ENCODE peak calls at places on chromosomes 7 and 10, in seven cellular contexts. F is gastrocnemius medialis, O is A549, A is HCT116, I is HepG2, S is right lobe of liver, N is IMR-90. L is an unnamed sample.

GRCh38 chr10:28872592-28873165 is 195.4 kb downstream of the BAMBI start:
- DNase-seq in N (peak; percentile 35), F (no peak), S (no peak), O (no peak), A (no peak), I (peak; percentile 53), L (peak; percentile 28)

GRCh38 chr7:43639858-43640491 is 57.1 kb downstream of the STK17A start:
- DNase-seq in O (peak; percentile 32), N (peak; percentile 75), A (no peak), F (no peak), I (peak; percentile 98), S (peak; percentile 81), L (no peak)

GRCh38 chr7:151856098-151856497 is 20.8 kb downstream of the PRKAG2 start:
- DNase-seq in F (no peak), S (no peak), N (no peak), I (peak; percentile 22), A (no peak), O (no peak), L (no peak)

GRCh38 chr10:11625019-11625735 is 13.7 kb upstream of the USP6NL start:
- DNase-seq in I (no peak), S (no peak), O (no peak), F (no peak), N (no peak), A (no peak), L (peak; percentile 23)

GRCh38 chr10:125002423-125003145 is 60.7 kb downstream of the ZRANB1 start:
- DNase-seq in A (no peak), N (no peak), F (peak; percentile 17), I (no peak), S (peak; percentile 42), O (no peak), L (no peak)

GRCh38 chr10:48251525-48252353 is 22.8 kb downstream of the FRMPD2 start:
- DNase-seq in A (no peak), O (no peak), I (no peak), F (no peak), S (no peak), N (no peak), L (no peak)

GRCh38 chr7:150737265-150738055 is at the start of gene GIMAP5:
- DNase-seq in N (no peak), A (no peak), I (no peak), F (no peak), O (no peak), S (no peak), L (no peak)

GRCh38 chr7:29192811-29193210 is 1.8 kb upstream of the CHN2 start:
- DNase-seq in F (no peak), S (no peak), O (no peak), A (no peak), N (no peak), I (no peak), L (no peak)

GRCh38 chr7:36763084-36763807 is 39.0 kb upstream of the AOAH start:
- DNase-seq in S (no peak), I (no peak), A (no peak), N (peak; percentile 31), F (no peak), O (peak; percentile 18), L (no peak)

DNA sequence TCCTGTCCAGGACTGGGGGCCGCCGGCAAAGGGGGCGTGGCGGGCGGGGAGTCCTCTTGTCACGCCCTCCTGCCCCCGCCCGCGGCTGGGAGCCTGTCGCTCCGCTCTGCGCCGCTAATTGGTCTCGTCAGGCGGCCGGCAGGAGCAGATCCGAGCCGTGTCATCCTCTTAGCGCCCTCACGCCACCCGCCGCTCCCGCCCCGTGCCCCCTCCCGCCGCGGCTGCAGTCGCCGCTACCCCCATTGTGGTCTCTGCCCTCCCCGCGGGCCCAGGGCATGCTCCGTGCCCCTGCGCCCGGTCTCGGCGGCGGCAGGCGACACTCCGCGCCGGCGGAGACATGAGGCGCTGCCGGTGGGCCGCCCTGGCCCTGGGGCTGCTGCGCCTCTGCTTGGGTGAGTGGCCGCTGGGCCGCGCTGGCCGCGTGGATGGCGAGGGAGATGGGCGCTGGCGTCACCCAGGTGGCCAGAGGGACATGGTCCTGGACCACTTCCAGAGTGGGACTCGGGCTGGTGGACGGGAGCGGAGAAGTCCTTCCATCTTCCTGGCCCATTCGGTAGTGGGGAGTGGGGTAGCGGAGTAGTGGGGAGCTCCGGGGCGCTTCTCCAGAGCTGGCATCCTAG is at the start of gene CDHR1:
- DNase-seq in S (no peak), A (no peak), O (no peak), I (no peak), F (no peak), N (no peak), L (peak; percentile 61)
- TF ChIP-seq CTCF in S (no peak), A (no peak), O (no peak), I (no peak), F (no peak), N (no peak), L (no peak)

DNA sequence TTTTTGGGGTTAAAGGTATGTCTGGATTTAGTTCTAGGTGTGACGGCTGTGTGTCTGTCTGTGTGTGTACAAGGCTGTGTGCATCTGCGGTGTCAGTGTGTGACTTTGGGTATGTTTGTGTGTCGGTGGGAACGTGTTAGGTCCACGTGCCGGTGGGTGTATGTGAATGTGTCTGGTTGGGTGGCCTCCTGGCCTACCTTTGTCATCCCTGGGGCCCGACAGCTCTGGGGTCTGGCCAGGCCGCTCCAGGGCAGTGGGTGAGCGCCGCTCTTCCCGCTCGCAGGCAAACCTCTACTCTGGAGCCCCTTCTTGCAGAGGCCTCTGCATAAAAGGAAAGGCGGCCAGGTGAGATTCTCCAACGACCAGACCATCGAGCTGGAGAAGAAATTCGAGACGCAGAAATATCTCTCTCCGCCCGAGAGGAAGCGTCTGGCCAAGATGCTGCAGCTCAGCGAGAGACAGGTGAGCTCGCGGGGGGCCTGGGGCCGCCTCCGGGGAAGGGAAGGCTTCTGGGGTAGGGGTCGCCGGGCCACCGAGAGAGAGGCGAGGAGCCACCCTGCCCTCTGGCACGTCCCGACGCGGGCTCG is 2.4 kb downstream of the HHEX start:
- DNase-seq in I (no peak), F (no peak), N (no peak), O (no peak), S (peak; percentile 66), A (no peak), L (no peak)
- TF ChIP-seq POLR2A in I (no peak), F (no peak), N (no peak), O (no peak), S (no peak), A (no peak), L (no peak)

DNA sequence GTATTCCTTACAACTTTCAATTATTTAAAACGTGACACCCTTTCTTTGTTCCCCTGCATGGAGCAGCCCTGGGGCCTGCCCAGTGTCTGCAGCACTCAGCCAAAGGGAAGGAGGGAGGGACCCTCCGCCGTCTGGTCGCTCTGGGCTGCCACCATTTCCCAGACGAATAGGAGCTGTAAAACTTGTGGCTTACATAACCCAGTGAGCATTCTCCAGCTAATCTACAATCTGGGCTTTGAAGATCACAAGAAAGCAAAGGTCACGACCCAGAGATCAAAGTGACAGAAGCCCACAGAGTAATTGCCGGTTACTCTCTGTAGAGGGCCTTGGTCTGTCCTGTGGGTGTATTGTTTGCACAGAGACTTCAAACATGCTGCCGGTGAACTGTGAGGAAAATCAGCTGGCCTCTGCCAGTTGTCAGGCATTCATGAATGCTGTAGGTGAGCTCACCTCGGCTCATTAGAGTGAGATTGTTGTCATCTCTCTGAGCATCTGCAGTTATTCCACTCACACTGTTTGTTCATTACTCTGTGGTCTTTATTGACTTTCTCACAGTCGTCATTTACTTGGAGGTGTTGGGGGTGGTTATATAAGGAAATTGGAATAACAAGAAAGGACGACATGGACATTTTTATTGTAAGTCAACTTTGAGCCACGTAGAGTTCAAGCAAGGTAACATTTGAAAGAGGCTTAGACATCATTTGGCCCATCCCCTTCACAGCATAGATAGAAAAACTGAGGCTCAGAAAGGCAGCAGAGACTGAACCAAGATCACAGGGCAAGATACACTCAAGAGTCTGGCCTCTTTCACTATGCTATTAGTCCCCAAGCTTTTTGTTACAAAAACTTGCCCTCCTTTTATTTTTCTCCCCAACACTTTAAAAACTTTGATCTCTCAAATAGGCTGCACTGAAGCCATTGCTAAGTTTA is 619.8 kb downstream of the LRMDA start:
- DNase-seq in S (peak; percentile 69), N (no peak), A (peak; percentile 29), I (peak; percentile 100), O (no peak), F (no peak), L (no peak)
- TF ChIP-seq CTCF in S (no peak), N (no peak), A (no peak), I (peak; percentile 37), O (no peak), F (no peak), L (no peak)

DNA sequence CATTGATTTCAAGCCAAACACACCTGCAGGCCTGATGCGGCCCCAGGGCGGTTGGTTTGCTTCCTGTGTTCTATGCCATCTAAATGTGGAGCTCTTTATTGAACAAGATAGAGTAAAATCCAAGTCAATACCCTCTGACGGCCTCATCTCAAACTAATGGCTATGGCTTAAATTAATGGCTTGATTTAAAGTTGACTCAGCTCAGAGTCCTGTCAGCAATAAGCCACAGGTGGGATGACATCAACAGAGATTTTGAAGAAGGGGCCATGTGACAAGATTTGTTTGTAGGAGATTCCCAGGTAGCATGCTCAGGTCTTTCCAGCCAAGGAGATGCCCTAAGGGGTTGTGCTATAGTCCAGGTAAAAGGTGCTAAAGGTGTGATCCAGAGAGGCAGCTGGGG is 66.7 kb upstream of the ZNF32 start:
- DNase-seq in A (no peak), O (no peak), N (no peak), F (no peak), I (no peak), S (no peak), L (no peak)
- TF ChIP-seq POLR2A in A (no peak), O (no peak), N (no peak), F (no peak), I (no peak), S (no peak), L (no peak)

DNA sequence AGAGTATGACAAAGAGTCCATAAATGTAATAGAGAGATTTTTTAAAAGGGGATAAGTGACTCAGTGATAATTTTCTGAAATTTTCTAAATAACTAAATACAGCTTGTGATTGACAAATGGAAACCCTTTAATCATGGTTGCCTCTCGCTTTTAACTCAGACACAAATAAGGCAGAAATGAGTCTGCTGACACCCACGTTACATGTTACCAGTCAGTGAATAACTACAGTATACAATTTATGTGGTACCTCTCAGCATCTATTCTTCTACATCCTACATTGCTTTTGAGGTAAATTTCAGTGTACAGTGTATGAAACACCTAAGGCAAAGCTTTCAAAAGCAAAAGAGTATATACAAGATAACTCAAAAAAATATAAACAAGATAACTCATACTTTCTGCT is 4.2 kb downstream of the NSUN6 start:
- DNase-seq in O (no peak), I (no peak), S (no peak), N (no peak), A (no peak), F (no peak), L (no peak)
- TF ChIP-seq CTCF in O (no peak), I (no peak), S (no peak), N (no peak), A (no peak), F (no peak), L (no peak)

DNA sequence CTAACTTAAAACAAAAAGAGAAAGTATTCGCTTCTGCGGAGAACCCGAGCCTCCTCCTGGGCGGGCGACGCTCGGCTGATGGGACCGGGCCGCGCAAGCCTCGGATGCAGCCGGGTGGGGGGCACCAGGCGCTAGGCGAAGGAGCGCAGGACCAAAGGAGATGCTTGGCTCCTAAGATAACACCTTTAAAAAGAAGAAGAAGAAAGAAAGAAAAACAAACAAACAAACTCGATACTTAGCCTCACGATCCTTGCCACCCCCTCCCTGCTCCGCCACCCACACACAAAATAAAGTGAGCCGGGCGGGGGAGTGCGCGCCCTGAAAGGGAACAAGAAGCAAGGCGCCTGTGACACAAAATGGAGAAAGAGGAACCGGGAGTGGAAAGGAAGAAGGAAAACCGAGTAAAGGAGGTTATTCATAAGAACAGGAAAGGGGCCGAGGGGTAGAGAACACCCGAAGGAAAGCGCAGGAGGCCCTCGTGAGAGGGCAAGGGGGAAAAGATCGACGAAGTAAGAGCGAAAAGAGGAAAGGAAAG is 34.0 kb upstream of the EBLN1 start:
- DNase-seq in F (peak; percentile 35), I (no peak), S (peak; percentile 59), O (peak; percentile 41), A (no peak), N (no peak), L (peak; percentile 66)
- TF ChIP-seq POLR2A in F (no peak), I (no peak), S (no peak), O (no peak), A (peak; percentile 29), N (no peak), L (no peak)